ENCODE peak calls at places on chromosomes 16 and 17, in four cellular contexts. L is GM10248, R is esophagus muscularis mucosa, O is right atrium auricular region. X is an unnamed sample.

GRCh38 chr17:48647103-48647963 is 21.2 kb upstream of the HOXB9 start:
- DNase-seq in L (no peak), R (no peak), O (no peak), X (no peak)

GRCh38 chr17:63932008-63932561 is at the start of gene CD79B:
- DNase-seq in L (peak; percentile 92), R (no peak), O (no peak), X (no peak)

GRCh38 chr16:78045865-78046581 is 23.7 kb downstream of the CLEC3A start:
- DNase-seq in L (peak; percentile 53), R (no peak), O (no peak), X (peak; percentile 92)

GRCh38 chr17:8016632-8017424 is 14.4 kb downstream of the GUCY2D start:
- DNase-seq in L (peak; percentile 55), R (no peak), O (peak; percentile 64), X (no peak)

GRCh38 chr16:31064882-31065461 is 9.1 kb downstream of the ZNF668 start:
- DNase-seq in L (no peak), R (no peak), O (peak; percentile 88), X (no peak)

GRCh38 chr17:43434902-43435319 is 36.1 kb downstream of the ARL4D start:
- DNase-seq in L (no peak), R (no peak), O (no peak), X (no peak)

GRCh38 chr17:16977932-16978331 is 6.0 kb upstream of the TNFRSF13B start:
- DNase-seq in L (no peak), R (peak; percentile 17), O (no peak), X (no peak)

GRCh38 chr16:23373436-23374219 is 71.5 kb downstream of the SCNN1B start:
- DNase-seq in L (no peak), R (no peak), O (no peak), X (no peak)

GRCh38 chr16:66264311-66265105 is 102.0 kb upstream of the CDH5 start:
- DNase-seq in L (no peak), R (no peak), O (peak; percentile 52), X (peak; percentile 79)

GRCh38 chr16:10314811-10315210 is 71.0 kb upstream of the ATF7IP2 start:
- DNase-seq in L (no peak), R (no peak), O (no peak), X (no peak)

GRCh38 chr16:47644166-47644565 is 183.0 kb downstream of the PHKB start:
- DNase-seq in L (no peak), R (no peak), O (no peak), X (no peak)

GRCh38 chr17:27458524-27458908 is 2.3 kb downstream of the KSR1 start:
- DNase-seq in L (no peak), R (no peak), O (no peak), X (no peak)

GRCh38 chr16:27025581-27025980 is 41.1 kb upstream of the C16orf82 start:
- DNase-seq in L (no peak), R (no peak), O (no peak), X (peak; percentile 38)

GRCh38 chr16:85082553-85083050 is 29.7 kb downstream of the CIBAR2 start:
- DNase-seq in L (peak; percentile 52), R (no peak), O (no peak), X (no peak)

GRCh38 chr17:40532520-40533253 is 31.3 kb upstream of the TNS4 start:
- DNase-seq in L (no peak), R (no peak), O (no peak), X (no peak)

GRCh38 chr17:51435641-51436091 is 175.3 kb downstream of the UTP18 start:
- DNase-seq in L (peak; percentile 21), R (peak; percentile 75), O (no peak), X (peak; percentile 66)
- TF ChIP-seq CTCF in L (peak; percentile 46), R (no peak), O (peak; percentile 41), X (peak; percentile 19)

GRCh38 chr16:77037696-77038347 is 153.2 kb upstream of the MON1B start:
- DNase-seq in L (no peak), R (no peak), O (no peak), X (no peak)

GRCh38 chr16:77041468-77041867 is 149.5 kb upstream of the MON1B start:
- DNase-seq in L (no peak), R (no peak), O (no peak), X (no peak)

GRCh38 chr16:77043076-77043475 is 147.9 kb upstream of the MON1B start:
- DNase-seq in L (no peak), R (no peak), O (no peak), X (no peak)
- TF ChIP-seq CTCF in L (peak; percentile 21), R (no peak), O (peak; percentile 47), X (peak; percentile 7)

GRCh38 chr16:74606521-74607309 is at the start of gene GLG1:
- DNase-seq in L (peak; percentile 92), R (peak; percentile 96), O (peak; percentile 88), X (peak; percentile 95)
- TF ChIP-seq CTCF in L (peak; percentile 14), R (no peak), O (no peak), X (no peak)

GRCh38 chr17:31513731-31514427 is 122.4 kb downstream of the RAB11FIP4 start:
- DNase-seq in L (no peak), R (no peak), O (no peak), X (no peak)

GRCh38 chr17:31515226-31515759 is 123.8 kb downstream of the RAB11FIP4 start:
- DNase-seq in L (no peak), R (no peak), O (no peak), X (no peak)

GRCh38 chr17:31518478-31518877 is 127.0 kb downstream of the RAB11FIP4 start:
- DNase-seq in L (no peak), R (no peak), O (no peak), X (no peak)

GRCh38 chr17:31521632-31522283 is 130.3 kb downstream of the RAB11FIP4 start:
- DNase-seq in L (no peak), R (no peak), O (no peak), X (no peak)

DNA sequence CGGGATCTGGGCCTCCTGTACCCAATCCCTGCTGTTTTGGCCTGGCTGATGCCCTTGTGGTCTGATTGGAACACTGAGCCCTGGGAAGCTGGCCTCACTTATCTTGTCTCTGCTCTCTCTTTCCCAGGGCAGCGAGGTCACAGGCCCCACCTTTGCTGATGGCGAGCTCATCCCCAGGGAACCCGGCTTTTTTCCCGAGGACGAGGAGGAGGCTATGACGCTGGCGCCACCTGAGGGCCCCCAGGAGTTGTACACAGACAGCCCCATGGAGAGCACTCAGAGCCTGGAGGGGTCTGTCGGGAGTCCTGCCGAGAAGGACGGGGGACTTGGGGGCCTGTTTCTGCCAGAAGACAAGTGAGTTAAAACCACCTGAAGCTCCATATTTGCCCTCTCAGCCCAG is 126.0 kb downstream of the RAB11FIP4 start:
- DNase-seq in L (no peak), R (no peak), O (no peak), X (no peak)
- TF ChIP-seq CTCF in L (peak; percentile 42), R (no peak), O (peak; percentile 57), X (peak; percentile 30)

GRCh38 chr17:45306623-45307022 is 10.2 kb downstream of the MAP3K14 start:
- DNase-seq in L (no peak), R (no peak), O (no peak), X (no peak)
- TF ChIP-seq CTCF in L (no peak), R (no peak), O (no peak), X (no peak)

GRCh38 chr16:68463904-68464303 is 15.6 kb upstream of the SMPD3 start:
- DNase-seq in L (no peak), R (no peak), O (no peak), X (no peak)
- TF ChIP-seq CTCF in L (no peak), R (no peak), O (no peak), X (no peak)

GRCh38 chr17:77546772-77547201 is 406.0 kb downstream of the SEC14L1 start:
- DNase-seq in L (no peak), R (no peak), O (no peak), X (no peak)
- TF ChIP-seq CTCF in L (no peak), R (no peak), O (no peak), X (no peak)

GRCh38 chr16:17246577-17246885 is 224.2 kb downstream of the XYLT1 start:
- DNase-seq in L (no peak), R (no peak), O (no peak), X (no peak)

GRCh38 chr16:17245727-17246576 is 224.8 kb downstream of the XYLT1 start:
- DNase-seq in L (no peak), R (no peak), O (no peak), X (no peak)

GRCh38 chr16:17252064-17252463 is 218.7 kb downstream of the XYLT1 start:
- DNase-seq in L (no peak), R (no peak), O (no peak), X (no peak)

GRCh38 chr16:17246974-17247718 is 223.6 kb downstream of the XYLT1 start:
- DNase-seq in L (no peak), R (no peak), O (no peak), X (no peak)

GRCh38 chr16:17251496-17251895 is 219.3 kb downstream of the XYLT1 start:
- DNase-seq in L (no peak), R (no peak), O (no peak), X (no peak)
- TF ChIP-seq CTCF in L (no peak), R (no peak), O (no peak), X (no peak)

GRCh38 chr16:58678716-58679115 is 5.9 kb downstream of the SLC38A7 start:
- DNase-seq in L (no peak), R (no peak), O (no peak), X (no peak)
- TF ChIP-seq CTCF in L (no peak), R (peak; percentile 65), O (peak; percentile 62), X (no peak)